ENCODE peak calls at places on chromosomes 4 and X, in nine cellular contexts. One of them, this sample, is unnamed.

GRCh38 chrX:16573781-16574180 is 76.2 kb upstream of the S100G start:
- DNase-seq in neural crest cell: no peak
- DNase-seq in cardiac muscle cell: peak
- DNase-seq in progenitor cell of endocrine pancreas: no peak
- DNase-seq in cardiac fibroblast: peak
- DNase-seq in bronchial epithelial cell: no peak
- DNase-seq in foreskin fibroblast: peak
- DNase-seq in tibial nerve: no peak
- DNase-seq in A673: peak
- DNase-seq in this sample: no peak

GRCh38 chrX:47178337-47178736 is 15.3 kb upstream of the UBA1 start:
- DNase-seq in neural crest cell: no peak
- DNase-seq in cardiac muscle cell: no peak
- DNase-seq in progenitor cell of endocrine pancreas: no peak
- DNase-seq in cardiac fibroblast: no peak
- DNase-seq in bronchial epithelial cell: no peak
- DNase-seq in foreskin fibroblast: no peak
- DNase-seq in tibial nerve: no peak
- DNase-seq in A673: no peak
- DNase-seq in this sample: no peak

GRCh38 chrX:63350551-63350950 is 581 bp downstream of the SPIN4 start:
- DNase-seq in neural crest cell: no peak
- DNase-seq in cardiac muscle cell: peak
- DNase-seq in progenitor cell of endocrine pancreas: no peak
- DNase-seq in cardiac fibroblast: peak
- DNase-seq in bronchial epithelial cell: peak
- DNase-seq in foreskin fibroblast: peak
- DNase-seq in tibial nerve: no peak
- DNase-seq in A673: peak
- DNase-seq in this sample: peak

GRCh38 chr4:174578366-174578765 is 56.1 kb upstream of the HPGD start:
- DNase-seq in neural crest cell: no peak
- DNase-seq in cardiac muscle cell: peak
- DNase-seq in progenitor cell of endocrine pancreas: no peak
- DNase-seq in cardiac fibroblast: peak
- DNase-seq in bronchial epithelial cell: peak
- DNase-seq in foreskin fibroblast: peak
- DNase-seq in tibial nerve: no peak
- DNase-seq in A673: no peak
- DNase-seq in this sample: no peak

GRCh38 chr4:140049924-140050681 is 103.9 kb downstream of the MAML3 start:
- DNase-seq in neural crest cell: peak
- DNase-seq in cardiac muscle cell: peak
- DNase-seq in progenitor cell of endocrine pancreas: no peak
- DNase-seq in cardiac fibroblast: peak
- DNase-seq in bronchial epithelial cell: no peak
- DNase-seq in foreskin fibroblast: peak
- DNase-seq in tibial nerve: no peak
- DNase-seq in A673: peak
- DNase-seq in this sample: no peak

GRCh38 chr4:41205854-41206460 is 8.4 kb downstream of the APBB2 start:
- DNase-seq in neural crest cell: no peak
- DNase-seq in cardiac muscle cell: no peak
- DNase-seq in progenitor cell of endocrine pancreas: no peak
- DNase-seq in cardiac fibroblast: no peak
- DNase-seq in bronchial epithelial cell: no peak
- DNase-seq in foreskin fibroblast: peak
- DNase-seq in tibial nerve: no peak
- DNase-seq in A673: no peak
- DNase-seq in this sample: no peak

GRCh38 chrX:96683997-96684338 is 674 bp upstream of the DIAPH2 start:
- DNase-seq in neural crest cell: no peak
- DNase-seq in cardiac muscle cell: peak
- DNase-seq in progenitor cell of endocrine pancreas: no peak
- DNase-seq in cardiac fibroblast: no peak
- DNase-seq in bronchial epithelial cell: no peak
- DNase-seq in foreskin fibroblast: peak
- DNase-seq in tibial nerve: no peak
- DNase-seq in A673: peak
- DNase-seq in this sample: no peak

GRCh38 chr4:94307231-94307840 is 35.3 kb downstream of the HPGDS start:
- DNase-seq in neural crest cell: no peak
- DNase-seq in cardiac muscle cell: no peak
- DNase-seq in progenitor cell of endocrine pancreas: no peak
- DNase-seq in cardiac fibroblast: no peak
- DNase-seq in bronchial epithelial cell: no peak
- DNase-seq in foreskin fibroblast: no peak
- DNase-seq in tibial nerve: no peak
- DNase-seq in A673: no peak
- DNase-seq in this sample: no peak

GRCh38 chr4:72984351-72984750 is 85.2 kb downstream of the COX18 start:
- DNase-seq in neural crest cell: no peak
- DNase-seq in cardiac muscle cell: no peak
- DNase-seq in progenitor cell of endocrine pancreas: no peak
- DNase-seq in cardiac fibroblast: no peak
- DNase-seq in bronchial epithelial cell: no peak
- DNase-seq in foreskin fibroblast: no peak
- DNase-seq in tibial nerve: no peak
- DNase-seq in A673: no peak
- DNase-seq in this sample: no peak

GRCh38 chr4:72983706-72984105 is 85.8 kb downstream of the COX18 start:
- DNase-seq in neural crest cell: no peak
- DNase-seq in cardiac muscle cell: no peak
- DNase-seq in progenitor cell of endocrine pancreas: no peak
- DNase-seq in cardiac fibroblast: no peak
- DNase-seq in bronchial epithelial cell: no peak
- DNase-seq in foreskin fibroblast: no peak
- DNase-seq in tibial nerve: no peak
- DNase-seq in A673: no peak
- DNase-seq in this sample: no peak

GRCh38 chr4:72993876-72994275 is 75.6 kb downstream of the COX18 start:
- DNase-seq in neural crest cell: no peak
- DNase-seq in cardiac muscle cell: no peak
- DNase-seq in progenitor cell of endocrine pancreas: no peak
- DNase-seq in cardiac fibroblast: no peak
- DNase-seq in bronchial epithelial cell: no peak
- DNase-seq in foreskin fibroblast: no peak
- DNase-seq in tibial nerve: no peak
- DNase-seq in A673: no peak
- DNase-seq in this sample: no peak

GRCh38 chr4:72991889-72992288 is 77.6 kb downstream of the COX18 start:
- DNase-seq in neural crest cell: no peak
- DNase-seq in cardiac muscle cell: no peak
- DNase-seq in progenitor cell of endocrine pancreas: no peak
- DNase-seq in cardiac fibroblast: no peak
- DNase-seq in bronchial epithelial cell: peak
- DNase-seq in foreskin fibroblast: peak
- DNase-seq in tibial nerve: no peak
- DNase-seq in A673: peak
- DNase-seq in this sample: no peak

GRCh38 chr4:72987741-72988729 is 81.5 kb downstream of the COX18 start:
- DNase-seq in neural crest cell: no peak
- DNase-seq in cardiac muscle cell: peak
- DNase-seq in progenitor cell of endocrine pancreas: no peak
- DNase-seq in cardiac fibroblast: peak
- DNase-seq in bronchial epithelial cell: no peak
- DNase-seq in foreskin fibroblast: peak
- DNase-seq in tibial nerve: no peak
- DNase-seq in A673: no peak
- DNase-seq in this sample: no peak
- TF ChIP-seq CTCF in neural crest cell: no peak
- TF ChIP-seq CTCF in cardiac muscle cell: peak
- TF ChIP-seq CTCF in progenitor cell of endocrine pancreas: no peak
- TF ChIP-seq CTCF in cardiac fibroblast: no peak
- TF ChIP-seq CTCF in bronchial epithelial cell: no peak
- TF ChIP-seq CTCF in foreskin fibroblast: peak
- TF ChIP-seq CTCF in tibial nerve: no peak
- TF ChIP-seq CTCF in A673: no peak
- TF ChIP-seq CTCF in this sample: no peak

DNA sequence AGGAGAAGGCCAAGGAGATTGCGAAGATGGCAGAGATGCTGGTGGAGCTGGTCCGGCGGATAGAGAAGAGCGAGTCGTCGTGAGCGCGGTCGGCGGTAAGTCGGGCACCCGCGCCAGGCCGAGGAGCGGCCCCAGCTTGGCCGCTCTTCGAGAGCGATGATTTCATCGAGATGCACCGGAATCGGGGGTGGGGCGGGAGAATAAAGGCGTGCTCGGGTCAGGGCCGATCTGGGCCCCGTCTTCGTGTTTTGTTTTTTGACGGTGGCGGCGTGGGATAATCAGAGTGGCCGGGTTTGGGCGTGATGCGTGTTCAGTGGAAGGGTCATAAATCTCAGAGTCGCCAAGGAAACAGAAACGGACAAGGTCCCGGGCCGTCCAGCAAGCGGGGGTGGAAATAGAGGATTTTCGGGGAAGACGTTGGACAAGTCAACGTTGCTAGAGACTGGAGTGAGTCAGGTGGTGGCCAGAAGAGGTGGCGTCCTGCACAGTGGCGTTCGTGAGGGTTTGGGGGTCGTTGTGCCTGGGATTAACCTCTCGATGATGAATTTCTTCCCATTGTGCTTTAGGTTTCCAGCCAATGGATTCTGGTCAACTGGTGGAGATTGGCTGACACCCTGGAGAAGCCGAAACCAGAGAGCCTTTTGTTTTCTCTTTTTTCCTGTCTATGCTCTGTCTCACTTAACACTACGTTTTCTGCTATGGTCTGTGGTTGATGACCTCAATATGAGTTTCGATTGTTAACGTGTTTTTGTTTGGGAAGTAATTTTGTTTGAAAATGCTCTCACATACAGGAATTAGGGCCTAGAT is 882 bp downstream of the MRFAP1 start:
- DNase-seq in neural crest cell: no peak
- DNase-seq in cardiac muscle cell: peak
- DNase-seq in progenitor cell of endocrine pancreas: no peak
- DNase-seq in cardiac fibroblast: peak
- DNase-seq in bronchial epithelial cell: peak
- DNase-seq in foreskin fibroblast: peak
- DNase-seq in tibial nerve: no peak
- DNase-seq in A673: no peak
- DNase-seq in this sample: no peak
- TF ChIP-seq CTCF in neural crest cell: no peak
- TF ChIP-seq CTCF in cardiac muscle cell: no peak
- TF ChIP-seq CTCF in progenitor cell of endocrine pancreas: no peak
- TF ChIP-seq CTCF in cardiac fibroblast: no peak
- TF ChIP-seq CTCF in bronchial epithelial cell: no peak
- TF ChIP-seq CTCF in foreskin fibroblast: no peak
- TF ChIP-seq CTCF in tibial nerve: no peak
- TF ChIP-seq CTCF in A673: no peak
- TF ChIP-seq CTCF in this sample: no peak

GRCh38 chr4:73433140-73433539 is 2.9 kb upstream of the AFP start:
- DNase-seq in neural crest cell: no peak
- DNase-seq in cardiac muscle cell: no peak
- DNase-seq in progenitor cell of endocrine pancreas: no peak
- DNase-seq in cardiac fibroblast: no peak
- DNase-seq in bronchial epithelial cell: no peak
- DNase-seq in foreskin fibroblast: no peak
- DNase-seq in tibial nerve: no peak
- DNase-seq in A673: no peak
- DNase-seq in this sample: no peak

GRCh38 chr4:73431813-73432168 is 4.2 kb upstream of the AFP start:
- DNase-seq in neural crest cell: no peak
- DNase-seq in cardiac muscle cell: no peak
- DNase-seq in progenitor cell of endocrine pancreas: no peak
- DNase-seq in cardiac fibroblast: no peak
- DNase-seq in bronchial epithelial cell: no peak
- DNase-seq in foreskin fibroblast: no peak
- DNase-seq in tibial nerve: no peak
- DNase-seq in A673: no peak
- DNase-seq in this sample: no peak

GRCh38 chr4:73435984-73436383 is at the start of gene AFP:
- DNase-seq in neural crest cell: no peak
- DNase-seq in cardiac muscle cell: no peak
- DNase-seq in progenitor cell of endocrine pancreas: no peak
- DNase-seq in cardiac fibroblast: no peak
- DNase-seq in bronchial epithelial cell: no peak
- DNase-seq in foreskin fibroblast: no peak
- DNase-seq in tibial nerve: no peak
- DNase-seq in A673: no peak
- DNase-seq in this sample: no peak

GRCh38 chr4:73432169-73433000 is 3.6 kb upstream of the AFP start:
- DNase-seq in neural crest cell: no peak
- DNase-seq in cardiac muscle cell: peak
- DNase-seq in progenitor cell of endocrine pancreas: no peak
- DNase-seq in cardiac fibroblast: peak
- DNase-seq in bronchial epithelial cell: no peak
- DNase-seq in foreskin fibroblast: no peak
- DNase-seq in tibial nerve: no peak
- DNase-seq in A673: no peak
- DNase-seq in this sample: no peak

DNA sequence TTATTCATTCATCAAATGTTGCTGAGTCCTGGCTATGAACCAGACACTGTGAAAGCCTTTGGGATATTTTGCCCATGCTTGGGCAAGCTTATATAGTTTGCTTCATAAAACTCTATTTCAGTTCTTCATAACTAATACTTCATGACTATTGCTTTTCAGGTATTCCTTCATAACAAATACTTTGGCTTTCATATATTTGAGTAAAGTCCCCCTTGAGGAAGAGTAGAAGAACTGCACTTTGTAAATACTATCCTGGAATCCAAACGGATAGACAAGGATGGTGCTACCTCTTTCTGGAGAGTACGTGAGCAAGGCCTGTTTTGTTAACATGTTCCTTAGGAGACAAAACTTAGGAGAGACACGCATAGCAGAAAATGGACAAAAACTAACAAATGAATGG is 1.7 kb upstream of the AFP start:
- DNase-seq in neural crest cell: no peak
- DNase-seq in cardiac muscle cell: peak
- DNase-seq in progenitor cell of endocrine pancreas: no peak
- DNase-seq in cardiac fibroblast: peak
- DNase-seq in bronchial epithelial cell: peak
- DNase-seq in foreskin fibroblast: peak
- DNase-seq in tibial nerve: no peak
- DNase-seq in A673: peak
- DNase-seq in this sample: no peak
- TF ChIP-seq CTCF in neural crest cell: peak
- TF ChIP-seq CTCF in cardiac muscle cell: peak
- TF ChIP-seq CTCF in progenitor cell of endocrine pancreas: peak
- TF ChIP-seq CTCF in cardiac fibroblast: peak
- TF ChIP-seq CTCF in bronchial epithelial cell: peak
- TF ChIP-seq CTCF in foreskin fibroblast: peak
- TF ChIP-seq CTCF in tibial nerve: no peak
- TF ChIP-seq CTCF in A673: peak
- TF ChIP-seq CTCF in this sample: peak

GRCh38 chrX:9825129-9825865 is 39.1 kb downstream of the SHROOM2 start:
- DNase-seq in neural crest cell: no peak
- DNase-seq in cardiac muscle cell: peak
- DNase-seq in progenitor cell of endocrine pancreas: no peak
- DNase-seq in cardiac fibroblast: peak
- DNase-seq in bronchial epithelial cell: no peak
- DNase-seq in foreskin fibroblast: no peak
- DNase-seq in tibial nerve: no peak
- DNase-seq in A673: no peak
- DNase-seq in this sample: no peak

GRCh38 chrX:9829308-9830267 is 43.4 kb downstream of the SHROOM2 start:
- DNase-seq in neural crest cell: no peak
- DNase-seq in cardiac muscle cell: peak
- DNase-seq in progenitor cell of endocrine pancreas: no peak
- DNase-seq in cardiac fibroblast: peak
- DNase-seq in bronchial epithelial cell: peak
- DNase-seq in foreskin fibroblast: peak
- DNase-seq in tibial nerve: no peak
- DNase-seq in A673: no peak
- DNase-seq in this sample: no peak

GRCh38 chrX:9824554-9824953 is 38.3 kb downstream of the SHROOM2 start:
- DNase-seq in neural crest cell: no peak
- DNase-seq in cardiac muscle cell: no peak
- DNase-seq in progenitor cell of endocrine pancreas: no peak
- DNase-seq in cardiac fibroblast: no peak
- DNase-seq in bronchial epithelial cell: no peak
- DNase-seq in foreskin fibroblast: no peak
- DNase-seq in tibial nerve: no peak
- DNase-seq in A673: no peak
- DNase-seq in this sample: no peak

GRCh38 chrX:9821581-9821980 is 35.4 kb downstream of the SHROOM2 start:
- DNase-seq in neural crest cell: no peak
- DNase-seq in cardiac muscle cell: no peak
- DNase-seq in progenitor cell of endocrine pancreas: no peak
- DNase-seq in cardiac fibroblast: no peak
- DNase-seq in bronchial epithelial cell: no peak
- DNase-seq in foreskin fibroblast: no peak
- DNase-seq in tibial nerve: no peak
- DNase-seq in A673: no peak
- DNase-seq in this sample: no peak

GRCh38 chrX:9825966-9826365 is 39.7 kb downstream of the SHROOM2 start:
- DNase-seq in neural crest cell: no peak
- DNase-seq in cardiac muscle cell: no peak
- DNase-seq in progenitor cell of endocrine pancreas: no peak
- DNase-seq in cardiac fibroblast: no peak
- DNase-seq in bronchial epithelial cell: no peak
- DNase-seq in foreskin fibroblast: no peak
- DNase-seq in tibial nerve: no peak
- DNase-seq in A673: no peak
- DNase-seq in this sample: no peak
- TF ChIP-seq CTCF in neural crest cell: no peak
- TF ChIP-seq CTCF in cardiac muscle cell: no peak
- TF ChIP-seq CTCF in progenitor cell of endocrine pancreas: no peak
- TF ChIP-seq CTCF in cardiac fibroblast: no peak
- TF ChIP-seq CTCF in bronchial epithelial cell: no peak
- TF ChIP-seq CTCF in foreskin fibroblast: no peak
- TF ChIP-seq CTCF in tibial nerve: no peak
- TF ChIP-seq CTCF in A673: no peak
- TF ChIP-seq CTCF in this sample: no peak